ENCODE peak calls at places on chromosomes 16 and 17, in four cellular contexts. K, G, O and D are unnamed samples.

GRCh38 chr16:102060-102855 is 24.2 kb downstream of the MPG start:
- DNase-seq in K (no peak), G (no peak), O (peak; percentile 67), D (no peak)

GRCh38 chr17:21378553-21378952 is 2.4 kb downstream of the KCNJ12 start:
- DNase-seq in K (no peak), G (no peak), O (no peak), D (no peak)

GRCh38 chr17:41338961-41339485 is 11.6 kb downstream of the KRT33A start:
- DNase-seq in K (peak; percentile 42), G (no peak), O (no peak), D (peak; percentile 90)

GRCh38 chr17:11276486-11276885 is 35.5 kb downstream of the SHISA6 start:
- DNase-seq in K (no peak), G (no peak), O (no peak), D (no peak)

GRCh38 chr16:21985524-21985923 is 15.4 kb downstream of the PDZD9 start:
- DNase-seq in K (no peak), G (no peak), O (no peak), D (no peak)

GRCh38 chr17:42979511-42980273 is at the start of gene PTGES3L:
- DNase-seq in K (peak; percentile 2), G (peak; percentile 80), O (peak; percentile 76), D (no peak)

GRCh38 chr16:57722651-57723050 is 12.9 kb upstream of the KATNB1 start:
- DNase-seq in K (no peak), G (peak; percentile 34), O (no peak), D (no peak)

GRCh38 chr16:57981636-57982035 is 10.7 kb upstream of the CNGB1 start:
- DNase-seq in K (no peak), G (peak; percentile 29), O (no peak), D (no peak)

GRCh38 chr17:77916284-77916683 is 42.2 kb upstream of the TNRC6C start:
- DNase-seq in K (no peak), G (no peak), O (no peak), D (no peak)

GRCh38 chr17:82582709-82583108 is 63.2 kb downstream of the FOXK2 start:
- DNase-seq in K (no peak), G (no peak), O (no peak), D (no peak)

GRCh38 chr16:7294020-7294419 is 38.6 kb upstream of the RBFOX1 start:
- DNase-seq in K (no peak), G (no peak), O (no peak), D (no peak)

GRCh38 chr16:22397459-22397858 is 23.0 kb upstream of the CDR2 start:
- DNase-seq in K (no peak), G (no peak), O (no peak), D (no peak)

GRCh38 chr17:80840011-80840410 is 151.6 kb upstream of the CHMP6 start:
- DNase-seq in K (no peak), G (peak; percentile 31), O (no peak), D (no peak)

DNA sequence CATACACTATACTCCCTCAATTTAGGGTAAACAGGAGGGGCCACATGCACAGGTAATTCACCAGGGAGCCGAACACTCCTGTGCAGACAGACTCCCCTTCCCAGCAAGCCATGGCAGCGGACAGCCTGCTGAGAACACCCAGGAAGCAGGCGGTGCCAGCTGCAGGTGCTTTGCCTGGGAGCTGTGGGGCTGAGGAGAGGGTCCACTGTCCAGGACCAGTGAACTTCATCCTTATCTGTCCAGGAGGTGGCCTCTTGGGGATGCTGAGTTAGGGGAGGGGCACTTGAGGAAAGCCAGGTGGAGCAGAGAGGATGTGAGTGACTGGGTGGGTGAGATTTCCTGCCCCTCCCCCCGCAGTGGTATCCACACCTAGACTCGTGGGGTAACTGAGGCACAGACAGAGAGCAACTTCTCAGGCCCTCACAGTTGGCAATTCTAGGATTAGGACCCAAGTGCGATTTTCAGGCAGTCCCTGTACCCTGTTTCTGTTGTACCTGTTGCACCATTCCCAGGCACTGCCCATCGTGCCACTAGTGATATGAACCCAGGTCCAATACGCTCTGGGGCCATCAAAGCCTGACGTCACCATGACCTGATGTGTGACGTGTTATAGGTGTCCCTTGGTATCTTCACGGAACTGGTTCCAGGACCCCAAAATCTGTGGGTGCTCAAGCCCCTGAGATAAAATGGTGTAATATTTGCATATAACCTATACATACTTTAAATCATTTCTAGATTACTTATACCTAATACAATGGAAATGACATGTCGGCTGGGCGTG is 1.2 kb downstream of the GRN start:
- DNase-seq in K (no peak), G (no peak), O (no peak), D (no peak)
- H3K4me3 ChIP-seq in K (peak overlapping the region; percentile 65), G (peak overlapping the region; percentile 97), O (peak overlapping the region; percentile 84), D (peak overlapping the region; percentile 89)

GRCh38 chr17:40111221-40112128 is 10.3 kb upstream of the MSL1 start:
- DNase-seq in K (peak; percentile 52), G (peak; percentile 90), O (peak; percentile 92), D (peak; percentile 79)

GRCh38 chr17:40113961-40114272 is 7.9 kb upstream of the MSL1 start:
- DNase-seq in K (no peak), G (no peak), O (no peak), D (no peak)

GRCh38 chr17:40112191-40112590 is 9.6 kb upstream of the MSL1 start:
- DNase-seq in K (no peak), G (no peak), O (no peak), D (no peak)

GRCh38 chr17:40113110-40113960 is 8.4 kb upstream of the MSL1 start:
- DNase-seq in K (peak; percentile 86), G (peak; percentile 96), O (peak; percentile 90), D (peak; percentile 93)

DNA sequence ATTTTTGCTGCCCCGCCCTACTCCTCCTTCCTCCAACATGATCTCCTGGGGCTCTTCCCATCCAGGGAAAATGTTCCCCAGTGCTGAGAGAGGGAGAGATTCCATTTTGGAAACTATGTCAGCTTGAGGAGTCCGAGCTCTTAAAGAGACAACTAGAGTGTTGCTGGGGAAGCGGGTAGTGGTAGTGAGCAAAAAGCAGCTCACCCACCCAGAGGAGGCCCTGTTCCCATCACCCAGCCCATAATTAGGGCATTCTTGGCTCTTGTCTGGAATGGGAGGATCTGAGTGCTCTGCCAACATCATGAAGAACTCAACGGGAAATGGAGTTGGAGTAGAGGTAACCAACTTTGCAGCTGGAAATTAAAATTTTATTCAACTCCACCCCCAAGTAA is 9.1 kb upstream of the MSL1 start:
- DNase-seq in K (no peak), G (no peak), O (no peak), D (no peak)
- H3K4me1 ChIP-seq in K (peaks cover 56% of the 10 kb centered on the region), G (peaks cover 48% of the 10 kb centered on the region), O (peaks cover 66% of the 10 kb centered on the region), D (peaks cover 59% of the 10 kb centered on the region)

DNA sequence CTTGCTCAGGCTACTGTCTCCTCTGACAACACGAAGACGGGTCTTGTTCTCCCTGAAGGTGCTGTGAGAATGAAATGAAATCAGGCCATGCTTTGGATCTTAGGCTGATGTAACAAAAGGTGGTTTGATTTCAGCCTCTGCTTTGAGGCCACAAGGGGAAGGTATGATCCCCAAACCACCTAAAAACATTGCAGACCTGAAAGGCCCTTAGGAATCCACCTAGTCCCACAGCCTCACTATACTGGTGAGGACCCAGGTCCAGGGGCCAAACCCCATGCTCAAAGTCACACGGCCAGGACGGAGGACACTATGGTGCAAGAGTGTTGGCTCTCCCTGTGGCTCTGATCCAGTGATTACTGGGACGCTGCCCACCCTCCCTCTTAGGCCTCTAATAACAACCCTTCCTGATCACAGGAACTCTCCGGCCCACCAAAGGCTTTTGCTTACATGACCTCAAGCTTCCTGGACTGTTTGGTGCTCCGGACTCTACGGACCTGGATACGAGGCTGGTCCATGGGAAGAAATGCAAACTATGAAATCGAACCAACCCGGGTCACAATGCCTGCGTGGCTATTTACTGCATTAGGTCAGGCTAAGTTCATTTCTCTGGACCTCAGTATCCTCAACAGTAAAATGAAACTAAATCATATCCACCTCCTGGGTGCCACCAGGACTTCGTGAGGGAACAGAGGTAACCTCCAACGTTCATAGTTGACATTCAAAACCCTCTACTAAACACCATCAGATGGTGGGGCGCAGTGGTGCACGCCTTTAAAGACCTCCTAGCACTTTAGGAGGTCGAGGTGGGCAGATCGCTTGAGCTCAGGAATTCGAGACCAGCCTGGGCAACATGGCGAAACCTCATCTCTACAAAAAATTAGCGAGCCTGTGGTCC is 1.5 kb downstream of the TRIM25 start:
- DNase-seq in K (no peak), G (no peak), O (peak; percentile 75), D (no peak)
- H3K4me3 ChIP-seq in K (peak overlapping the region; percentile 94), G (peak overlapping the region; percentile 87), O (peak overlapping the region; percentile 81), D (peak overlapping the region; percentile 92)

GRCh38 chr17:63626551-63627228 is 4.5 kb downstream of the MAP3K3 start:
- DNase-seq in K (no peak), G (no peak), O (no peak), D (no peak)
- H3K4me1 ChIP-seq in K (peaks cover 22% of the 10 kb centered on the region), G (peaks cover 42% of the 10 kb centered on the region), O (peaks cover 66% of the 10 kb centered on the region), D (peaks cover 43% of the 10 kb centered on the region)

GRCh38 chr17:17812211-17813054 is 24.4 kb downstream of the SREBF1 start:
- DNase-seq in K (peak; percentile 32), G (peak; percentile 92), O (peak; percentile 77), D (peak; percentile 68)

GRCh38 chr17:17808706-17809432 is 27.9 kb downstream of the SREBF1 start:
- DNase-seq in K (no peak), G (no peak), O (no peak), D (no peak)

GRCh38 chr17:17809527-17810373 is 27.0 kb downstream of the SREBF1 start:
- DNase-seq in K (no peak), G (no peak), O (peak; percentile 69), D (no peak)

GRCh38 chr17:17811381-17812210 is 25.2 kb downstream of the SREBF1 start:
- DNase-seq in K (no peak), G (no peak), O (no peak), D (no peak)

GRCh38 chr17:17810374-17811248 is 26.2 kb downstream of the SREBF1 start:
- DNase-seq in K (no peak), G (no peak), O (no peak), D (no peak)
- H3K4me3 ChIP-seq in K (no peak overlapping the region), G (no peak overlapping the region), O (no peak overlapping the region), D (no peak overlapping the region)